ENCODE peak calls at places on chromosome 22, in four cellular contexts. One of them, this sample, is unnamed.
A peak's percentile ranks its signal among the peaks of the same experiment; 100 is the strongest.

GRCh38 chr22:32607086-32607485 is 132.5 kb downstream of the FBXO7 start:
- DNase-seq in endothelial cell: no peak
- DNase-seq in C1 segment of cervical spinal cord: no peak
- DNase-seq in NCI-H82: no peak
- DNase-seq in this sample: no peak

GRCh38 chr22:21590809-21591641 is 23.5 kb downstream of the UBE2L3 start:
- DNase-seq in endothelial cell: no peak
- DNase-seq in C1 segment of cervical spinal cord: no peak
- DNase-seq in NCI-H82: no peak
- DNase-seq in this sample: no peak

GRCh38 chr22:49930596-49931412 is 12.4 kb downstream of the CRELD2 start:
- DNase-seq in endothelial cell: peak; percentile 70
- DNase-seq in C1 segment of cervical spinal cord: peak; percentile 73
- DNase-seq in NCI-H82: peak; percentile 63
- DNase-seq in this sample: peak; percentile 37

GRCh38 chr22:34102633-34103032 is 182.4 kb upstream of the LARGE1 start:
- DNase-seq in endothelial cell: no peak
- DNase-seq in C1 segment of cervical spinal cord: no peak
- DNase-seq in NCI-H82: no peak
- DNase-seq in this sample: no peak

GRCh38 chr22:29225422-29226090 is 19.9 kb downstream of the EMID1 start:
- DNase-seq in endothelial cell: no peak
- DNase-seq in C1 segment of cervical spinal cord: no peak
- DNase-seq in NCI-H82: no peak
- DNase-seq in this sample: no peak

GRCh38 chr22:37122598-37123180 is 13.2 kb upstream of the TMPRSS6 start:
- DNase-seq in endothelial cell: no peak
- DNase-seq in C1 segment of cervical spinal cord: no peak
- DNase-seq in NCI-H82: no peak
- DNase-seq in this sample: no peak

GRCh38 chr22:42169055-42169469 is 38.5 kb upstream of the CYP2D6 start:
- DNase-seq in endothelial cell: peak; percentile 84
- DNase-seq in C1 segment of cervical spinal cord: peak; percentile 44
- DNase-seq in NCI-H82: peak; percentile 69
- DNase-seq in this sample: no peak

GRCh38 chr22:39594411-39594810 is 23.9 kb downstream of the CACNA1I start:
- DNase-seq in endothelial cell: no peak
- DNase-seq in C1 segment of cervical spinal cord: no peak
- DNase-seq in NCI-H82: no peak
- DNase-seq in this sample: no peak

GRCh38 chr22:44131412-44131811 is 49.3 kb upstream of the PARVG start:
- DNase-seq in endothelial cell: no peak
- DNase-seq in C1 segment of cervical spinal cord: no peak
- DNase-seq in NCI-H82: no peak
- DNase-seq in this sample: no peak

GRCh38 chr22:36765943-36766450 is 9.9 kb downstream of the IFT27 start:
- DNase-seq in endothelial cell: no peak
- DNase-seq in C1 segment of cervical spinal cord: peak; percentile 17
- DNase-seq in NCI-H82: no peak
- DNase-seq in this sample: no peak

GRCh38 chr22:48750282-48750681 is 1077.4 kb downstream of the BRD1 start:
- DNase-seq in endothelial cell: no peak
- DNase-seq in C1 segment of cervical spinal cord: no peak
- DNase-seq in NCI-H82: no peak
- DNase-seq in this sample: no peak

GRCh38 chr22:26783886-26784285 is 126.5 kb downstream of the MIAT start:
- DNase-seq in endothelial cell: no peak
- DNase-seq in C1 segment of cervical spinal cord: no peak
- DNase-seq in NCI-H82: no peak
- DNase-seq in this sample: no peak

GRCh38 chr22:38347944-38348750 is 30.9 kb upstream of the CSNK1E start:
- DNase-seq in endothelial cell: no peak
- DNase-seq in C1 segment of cervical spinal cord: no peak
- DNase-seq in NCI-H82: no peak
- DNase-seq in this sample: peak; percentile 89

GRCh38 chr22:40310081-40310770 is 36.1 kb upstream of the ADSL start:
- DNase-seq in endothelial cell: no peak
- DNase-seq in C1 segment of cervical spinal cord: no peak
- DNase-seq in NCI-H82: no peak
- DNase-seq in this sample: no peak

GRCh38 chr22:34639911-34640310 is 426.0 kb upstream of the ISX start:
- DNase-seq in endothelial cell: no peak
- DNase-seq in C1 segment of cervical spinal cord: no peak
- DNase-seq in NCI-H82: no peak
- DNase-seq in this sample: no peak

This sample was measured in epithelial cell of prostate.